ENCODE peak calls at places on chromosome 17, in nine cellular contexts. N is activated T-cell treated with anti-CD3 and anti-CD28 coated beads for 24 hours; O is hippocampal formation; H is T-helper 2 cell treated with Interferon-gamma antibody and Interleukin-4, amounts not matched to agents 5 μg/mL and 100 μg/mL, for 36 hours; K is islet precursor cell; W is HEK293T; B is A172; I is A549; D is T-helper 1 cell. A is an unnamed sample.

GRCh38 chr17:19238167-19238505 is 970 bp downstream of the EPN2 start:
- DNase-seq in N (no peak), O (no peak), H (no peak), K (peak), W (peak), B (no peak), I (peak), D (no peak), A (peak)

GRCh38 chr17:68353121-68353521 is 61.8 kb downstream of the ARSG start:
- DNase-seq in N (no peak), O (no peak), H (no peak), K (no peak), W (no peak), B (no peak), I (no peak), D (peak), A (peak)

GRCh38 chr17:79413591-79413990 is 197.3 kb downstream of the RBFOX3 start:
- DNase-seq in N (no peak), O (no peak), H (no peak), K (no peak), W (no peak), B (no peak), I (no peak), D (no peak), A (no peak)

GRCh38 chr17:41860254-41860931 is 4.8 kb downstream of the KLHL11 start:
- DNase-seq in N (no peak), O (no peak), H (no peak), K (no peak), W (no peak), B (no peak), I (no peak), D (no peak), A (no peak)

GRCh38 chr17:48081858-48082257 is 19.4 kb downstream of the CBX1 start:
- DNase-seq in N (no peak), O (no peak), H (no peak), K (no peak), W (no peak), B (no peak), I (no peak), D (no peak), A (no peak)

GRCh38 chr17:74752822-74753401 is 4.5 kb downstream of the NHERF1 start:
- DNase-seq in N (no peak), O (no peak), H (no peak), K (no peak), W (no peak), B (no peak), I (no peak), D (no peak), A (no peak)

GRCh38 chr17:14840616-14841231 is 424.4 kb downstream of the PMP22 start:
- DNase-seq in N (no peak), O (no peak), H (no peak), K (no peak), W (no peak), B (peak), I (no peak), D (no peak), A (no peak)

GRCh38 chr17:35224436-35224835 is 18.4 kb upstream of the SLFN5 start:
- DNase-seq in N (no peak), O (no peak), H (no peak), K (no peak), W (no peak), B (no peak), I (no peak), D (no peak), A (no peak)

GRCh38 chr17:47732399-47733046 is 513 bp upstream of the TBX21 start:
- DNase-seq in N (no peak), O (no peak), H (no peak), K (peak), W (no peak), B (no peak), I (no peak), D (no peak), A (no peak)

GRCh38 chr17:2871720-2872119 is 75.5 kb downstream of the RAP1GAP2 start:
- DNase-seq in N (no peak), O (no peak), H (no peak), K (no peak), W (no peak), B (no peak), I (no peak), D (no peak), A (no peak)

GRCh38 chr17:57461082-57461481 is 204.8 kb downstream of the MSI2 start:
- DNase-seq in N (no peak), O (no peak), H (peak), K (no peak), W (no peak), B (peak), I (no peak), D (peak), A (no peak)

GRCh38 chr17:8153550-8153956 is 1.3 kb upstream of the PER1 start:
- DNase-seq in N (peak), O (peak), H (peak), K (peak), W (no peak), B (peak), I (peak), D (peak), A (peak)

GRCh38 chr17:8079291-8080207 is 8.0 kb downstream of the ALOX12B start:
- DNase-seq in N (peak), O (peak), H (peak), K (peak), W (peak), B (peak), I (peak), D (peak), A (peak)

GRCh38 chr17:12549499-12549901 is 116.2 kb upstream of the MYOCD start:
- DNase-seq in N (no peak), O (no peak), H (no peak), K (peak), W (no peak), B (no peak), I (no peak), D (no peak), A (no peak)

GRCh38 chr17:36773039-36773438 is 164.2 kb upstream of the LHX1 start:
- DNase-seq in N (no peak), O (no peak), H (no peak), K (no peak), W (no peak), B (no peak), I (no peak), D (no peak), A (no peak)

GRCh38 chr17:40854175-40854814 is 12.7 kb downstream of the KRT12 start:
- DNase-seq in N (no peak), O (no peak), H (no peak), K (no peak), W (no peak), B (peak), I (peak), D (no peak), A (peak)

GRCh38 chr17:78560731-78561130 is 16.5 kb downstream of the DNAH17 start:
- DNase-seq in N (no peak), O (no peak), H (no peak), K (no peak), W (no peak), B (no peak), I (no peak), D (no peak), A (no peak)

GRCh38 chr17:47742319-47743181 is 9.5 kb downstream of the TBX21 start:
- DNase-seq in N (no peak), O (no peak), H (no peak), K (peak), W (peak), B (no peak), I (no peak), D (peak), A (no peak)

GRCh38 chr17:17769869-17770361 is 66.9 kb downstream of the SREBF1 start:
- DNase-seq in N (no peak), O (no peak), H (no peak), K (no peak), W (no peak), B (no peak), I (no peak), D (no peak), A (no peak)

GRCh38 chr17:80196652-80197051 is 23.5 kb downstream of the SGSH start:
- DNase-seq in N (no peak), O (no peak), H (no peak), K (no peak), W (no peak), B (no peak), I (no peak), D (no peak), A (no peak)

GRCh38 chr17:31251075-31251474 is 46.0 kb downstream of the OMG start:
- DNase-seq in N (no peak), O (no peak), H (no peak), K (no peak), W (no peak), B (no peak), I (no peak), D (no peak), A (no peak)

GRCh38 chr17:45246338-45246737 is 15.6 kb downstream of the SPATA32 start:
- DNase-seq in N (no peak), O (no peak), H (no peak), K (no peak), W (no peak), B (no peak), I (no peak), D (no peak), A (no peak)

GRCh38 chr17:66313995-66314659 is 11.7 kb downstream of the PRKCA start:
- DNase-seq in N (peak), O (no peak), H (no peak), K (no peak), W (no peak), B (no peak), I (no peak), D (peak), A (no peak)

GRCh38 chr17:63974594-63975192 is 2.0 kb upstream of the SCN4A start:
- DNase-seq in N (no peak), O (no peak), H (no peak), K (peak), W (no peak), B (peak), I (peak), D (no peak), A (peak)

A was measured in SW480.